ENCODE peak calls at places on chromosomes 7 and 10, in six cellular contexts. One of them, this sample, is unnamed.

GRCh38 chr7:27110163-27110976 is 7.9 kb upstream of the HOXA2 start:
- DNase-seq in fibroblast of lung: peak
- DNase-seq in DMS79: no peak
- DNase-seq in AG08395: peak
- DNase-seq in globus pallidus: no peak
- DNase-seq in NT2/D1: no peak
- DNase-seq in this sample: peak

GRCh38 chr7:17406756-17407155 is 108.3 kb downstream of the AHR start:
- DNase-seq in fibroblast of lung: peak
- DNase-seq in AG08395: no peak
- DNase-seq in DMS79: no peak
- DNase-seq in NT2/D1: no peak
- DNase-seq in globus pallidus: no peak
- DNase-seq in this sample: peak

GRCh38 chr10:6195891-6196290 is 6.8 kb upstream of the PFKFB3 start:
- DNase-seq in globus pallidus: no peak
- DNase-seq in AG08395: no peak
- DNase-seq in fibroblast of lung: peak
- DNase-seq in NT2/D1: no peak
- DNase-seq in DMS79: no peak
- DNase-seq in this sample: no peak

GRCh38 chr7:140200102-140200989 is 23.6 kb upstream of the KDM7A start:
- DNase-seq in DMS79: no peak
- DNase-seq in globus pallidus: peak
- DNase-seq in fibroblast of lung: peak
- DNase-seq in NT2/D1: no peak
- DNase-seq in AG08395: peak
- DNase-seq in this sample: peak

GRCh38 chr7:33733865-33734650 is 171.3 kb upstream of the BMPER start:
- DNase-seq in DMS79: no peak
- DNase-seq in globus pallidus: no peak
- DNase-seq in NT2/D1: no peak
- DNase-seq in fibroblast of lung: no peak
- DNase-seq in AG08395: no peak
- DNase-seq in this sample: no peak

GRCh38 chr7:42283553-42283952 is 46.5 kb upstream of the GLI3 start:
- DNase-seq in AG08395: no peak
- DNase-seq in NT2/D1: no peak
- DNase-seq in DMS79: no peak
- DNase-seq in globus pallidus: no peak
- DNase-seq in fibroblast of lung: peak
- DNase-seq in this sample: no peak

GRCh38 chr10:120459185-120459584 is 2.2 kb downstream of the PLPP4 start:
- DNase-seq in NT2/D1: no peak
- DNase-seq in fibroblast of lung: no peak
- DNase-seq in DMS79: no peak
- DNase-seq in globus pallidus: peak
- DNase-seq in AG08395: no peak
- DNase-seq in this sample: peak

GRCh38 chr7:27804139-27804538 is 64.2 kb downstream of the TAX1BP1 start:
- DNase-seq in DMS79: no peak
- DNase-seq in globus pallidus: no peak
- DNase-seq in NT2/D1: no peak
- DNase-seq in fibroblast of lung: no peak
- DNase-seq in AG08395: no peak
- DNase-seq in this sample: no peak

GRCh38 chr7:54944179-54944578 is 74.6 kb upstream of the EGFR start:
- DNase-seq in AG08395: no peak
- DNase-seq in DMS79: peak
- DNase-seq in globus pallidus: no peak
- DNase-seq in NT2/D1: no peak
- DNase-seq in fibroblast of lung: peak
- DNase-seq in this sample: peak

GRCh38 chr7:133314084-133314483 is 61.2 kb downstream of the EXOC4 start:
- DNase-seq in globus pallidus: no peak
- DNase-seq in AG08395: no peak
- DNase-seq in fibroblast of lung: no peak
- DNase-seq in NT2/D1: no peak
- DNase-seq in DMS79: no peak
- DNase-seq in this sample: no peak

GRCh38 chr10:132175401-132175800 is 11.3 kb upstream of the DPYSL4 start:
- DNase-seq in NT2/D1: no peak
- DNase-seq in globus pallidus: no peak
- DNase-seq in fibroblast of lung: no peak
- DNase-seq in AG08395: no peak
- DNase-seq in DMS79: no peak
- DNase-seq in this sample: no peak

GRCh38 chr7:4725014-4725951 is 43.2 kb downstream of the FOXK1 start:
- DNase-seq in fibroblast of lung: peak
- DNase-seq in AG08395: peak
- DNase-seq in globus pallidus: peak
- DNase-seq in NT2/D1: no peak
- DNase-seq in DMS79: peak
- DNase-seq in this sample: peak

GRCh38 chr7:5598261-5598761 is 174.7 kb upstream of the TNRC18 start:
- DNase-seq in NT2/D1: no peak
- DNase-seq in AG08395: no peak
- DNase-seq in globus pallidus: no peak
- DNase-seq in DMS79: no peak
- DNase-seq in fibroblast of lung: no peak
- DNase-seq in this sample: peak

GRCh38 chr10:122463466-122464157 is 2.3 kb downstream of the HTRA1 start:
- DNase-seq in fibroblast of lung: peak
- DNase-seq in AG08395: no peak
- DNase-seq in NT2/D1: no peak
- DNase-seq in globus pallidus: peak
- DNase-seq in DMS79: no peak
- DNase-seq in this sample: no peak

GRCh38 chr7:22732556-22733126 is 5.6 kb downstream of the IL6 start:
- DNase-seq in DMS79: no peak
- DNase-seq in fibroblast of lung: peak
- DNase-seq in globus pallidus: no peak
- DNase-seq in AG08395: no peak
- DNase-seq in NT2/D1: no peak
- DNase-seq in this sample: no peak

GRCh38 chr7:27168265-27168947 is 3.1 kb upstream of the HOXA9 start:
- DNase-seq in DMS79: peak
- DNase-seq in AG08395: no peak
- DNase-seq in NT2/D1: no peak
- DNase-seq in globus pallidus: no peak
- DNase-seq in fibroblast of lung: no peak
- DNase-seq in this sample: no peak

GRCh38 chr7:23544913-23545354 is 13.2 kb upstream of the TRA2A start:
- DNase-seq in AG08395: no peak
- DNase-seq in NT2/D1: peak
- DNase-seq in DMS79: peak
- DNase-seq in globus pallidus: no peak
- DNase-seq in fibroblast of lung: peak
- DNase-seq in this sample: peak

GRCh38 chr7:30412810-30413504 is 65.6 kb downstream of the NOD1 start:
- DNase-seq in fibroblast of lung: peak
- DNase-seq in globus pallidus: peak
- DNase-seq in NT2/D1: peak
- DNase-seq in AG08395: peak
- DNase-seq in DMS79: no peak
- DNase-seq in this sample: peak

GRCh38 chr10:109588259-109588658 is 335.1 kb downstream of the XPNPEP1 start:
- DNase-seq in DMS79: no peak
- DNase-seq in AG08395: no peak
- DNase-seq in NT2/D1: peak
- DNase-seq in globus pallidus: no peak
- DNase-seq in fibroblast of lung: no peak
- DNase-seq in this sample: no peak

GRCh38 chr7:27346531-27347260 is 104.1 kb downstream of the EVX1 start:
- DNase-seq in fibroblast of lung: peak
- DNase-seq in DMS79: no peak
- DNase-seq in NT2/D1: peak
- DNase-seq in globus pallidus: peak
- DNase-seq in AG08395: no peak
- DNase-seq in this sample: peak

GRCh38 chr7:39288303-39288702 is 277.9 kb upstream of the YAE1 start:
- DNase-seq in fibroblast of lung: no peak
- DNase-seq in AG08395: no peak
- DNase-seq in globus pallidus: no peak
- DNase-seq in NT2/D1: no peak
- DNase-seq in DMS79: no peak
- DNase-seq in this sample: no peak

GRCh38 chr7:130154501-130155317 is 50.5 kb downstream of the TMEM209 start:
- DNase-seq in fibroblast of lung: no peak
- DNase-seq in AG08395: no peak
- DNase-seq in globus pallidus: peak
- DNase-seq in NT2/D1: no peak
- DNase-seq in DMS79: peak
- DNase-seq in this sample: no peak

GRCh38 chr10:387949-388660 is 252.8 kb downstream of the ZMYND11 start:
- DNase-seq in AG08395: no peak
- DNase-seq in globus pallidus: peak
- DNase-seq in NT2/D1: no peak
- DNase-seq in fibroblast of lung: no peak
- DNase-seq in DMS79: no peak
- DNase-seq in this sample: no peak

GRCh38 chr10:5563991-5564536 is 39.3 kb downstream of the CALML3 start:
- DNase-seq in globus pallidus: no peak
- DNase-seq in DMS79: no peak
- DNase-seq in AG08395: peak
- DNase-seq in NT2/D1: no peak
- DNase-seq in fibroblast of lung: no peak
- DNase-seq in this sample: peak

GRCh38 chr10:103510791-103511757 is 17.6 kb downstream of the NEURL1 start:
- DNase-seq in DMS79: no peak
- DNase-seq in globus pallidus: no peak
- DNase-seq in NT2/D1: no peak
- DNase-seq in AG08395: peak
- DNase-seq in fibroblast of lung: no peak
- DNase-seq in this sample: no peak

GRCh38 chr10:86357676-86358075 is 8.9 kb downstream of the GRID1 start:
- DNase-seq in globus pallidus: no peak
- DNase-seq in NT2/D1: no peak
- DNase-seq in DMS79: no peak
- DNase-seq in fibroblast of lung: no peak
- DNase-seq in AG08395: no peak
- DNase-seq in this sample: no peak

GRCh38 chr7:157675427-157675930 is 338.7 kb downstream of the DNAJB6 start:
- DNase-seq in DMS79: no peak
- DNase-seq in AG08395: no peak
- DNase-seq in NT2/D1: no peak
- DNase-seq in fibroblast of lung: no peak
- DNase-seq in globus pallidus: no peak
- DNase-seq in this sample: no peak